ENCODE peak calls at places on chromosomes 6 and 20, in ten cellular contexts. W is occipital lobe, C is bronchial epithelial cell, O is heart left ventricle, A is neural crest cell, I is SJSA1, U is HEK293T, L is anterior cingulate cortex, N is GM03348, Y is GF-D8. J is an unnamed sample.

GRCh38 chr6:9346923-9347322 is 911.6 kb upstream of the SLC35B3 start:
- DNase-seq in A (no peak), C (no peak), N (no peak), L (no peak), W (no peak), U (no peak), O (no peak), Y (no peak), I (no peak), J (no peak)

GRCh38 chr6:90135672-90136071 is 161.0 kb downstream of the BACH2 start:
- DNase-seq in Y (no peak), O (no peak), N (peak), U (no peak), C (peak), I (no peak), A (no peak), L (no peak), W (no peak), J (no peak)

GRCh38 chr20:1945134-1945618 is 48.7 kb downstream of the PDYN start:
- DNase-seq in I (no peak), L (no peak), C (no peak), W (no peak), O (peak), U (no peak), Y (peak), A (no peak), N (peak), J (peak)

GRCh38 chr6:48834706-48835105 is 628.3 kb downstream of the MMUT start:
- DNase-seq in O (no peak), W (no peak), Y (no peak), C (no peak), N (no peak), A (no peak), I (no peak), L (no peak), U (no peak), J (no peak)

GRCh38 chr20:57746832-57747404 is 37.1 kb upstream of the PMEPA1 start:
- DNase-seq in U (no peak), W (no peak), N (no peak), Y (no peak), A (no peak), L (no peak), C (no peak), I (no peak), O (no peak), J (no peak)

GRCh38 chr6:53898026-53898795 is 103.4 kb downstream of the LRRC1 start:
- DNase-seq in U (no peak), C (no peak), N (no peak), A (no peak), O (no peak), I (peak), L (no peak), Y (no peak), W (no peak), J (no peak)

GRCh38 chr6:81731814-81732213 is 20.7 kb downstream of the TENT5A start:
- DNase-seq in L (no peak), Y (no peak), C (no peak), A (no peak), I (no peak), O (no peak), N (no peak), U (no peak), W (no peak), J (no peak)

GRCh38 chr6:45724511-45724910 is 291.1 kb downstream of the CLIC5 start:
- DNase-seq in C (peak), I (no peak), A (no peak), L (no peak), W (no peak), U (no peak), N (peak), O (no peak), Y (no peak), J (no peak)

GRCh38 chr20:32564921-32565734 is 20.0 kb downstream of the NOL4L start:
- DNase-seq in C (no peak), A (no peak), U (no peak), W (peak), Y (no peak), L (no peak), I (no peak), O (peak), N (no peak), J (peak)

GRCh38 chr20:34525709-34526416 is 9.6 kb downstream of the DYNLRB1 start:
- DNase-seq in W (peak), C (peak), O (peak), L (no peak), I (peak), A (no peak), N (peak), U (no peak), Y (no peak), J (no peak)